ENCODE peak calls at places on chromosomes 4 and X, in ten cellular contexts. J is brain microvascular endothelial cell, A is dorsolateral prefrontal cortex, D is cardiac fibroblast, K is tibial nerve, C is foreskin fibroblast, Y is retinal pigment epithelial cell, X is choroid plexus epithelial cell, P is GM12878, F is suprapubic skin. T is an unnamed sample.

GRCh38 chr4:169136796-169137554 is 126.9 kb upstream of the CBR4 start:
- DNase-seq in P (no peak), K (no peak), Y (no peak), F (no peak), D (no peak), C (no peak), J (no peak), A (no peak), X (no peak), T (no peak)

GRCh38 chr4:89307446-89308160 is at the start of gene GPRIN3:
- DNase-seq in F (peak; percentile 82), Y (no peak), A (peak; percentile 67), X (no peak), K (peak; percentile 16), C (no peak), P (no peak), D (no peak), J (peak; percentile 10), T (no peak)

GRCh38 chrX:110341189-110342035 is 17.2 kb upstream of the RTL9 start:
- DNase-seq in P (no peak), X (peak; percentile 72), D (peak; percentile 92), F (no peak), K (no peak), Y (no peak), A (no peak), C (peak; percentile 79), J (peak; percentile 79), T (peak; percentile 26)

GRCh38 chr4:5773271-5773555 is 62.2 kb downstream of the EVC start:
- DNase-seq in J (peak; percentile 28), P (no peak), Y (no peak), D (peak; percentile 27), C (no peak), X (peak; percentile 81), K (no peak), F (peak; percentile 54), A (peak; percentile 5), T (no peak)

GRCh38 chr4:80184053-80184790 is 13.1 kb upstream of the PRDM8 start:
- DNase-seq in Y (no peak), X (peak; percentile 82), P (no peak), J (peak; percentile 75), A (peak; percentile 87), K (peak; percentile 76), D (peak; percentile 83), F (peak; percentile 91), C (peak; percentile 87), T (peak; percentile 86)

GRCh38 chr4:159298502-159298901 is 195.6 kb downstream of the RAPGEF2 start:
- DNase-seq in Y (peak; percentile 63), K (no peak), C (no peak), P (no peak), D (peak; percentile 39), A (no peak), F (no peak), X (peak; percentile 27), J (peak; percentile 30), T (peak; percentile 16)

GRCh38 chr4:56626963-56627362 is 54.1 kb downstream of the HOPX start:
- DNase-seq in P (no peak), C (no peak), X (no peak), D (peak; percentile 17), F (no peak), K (no peak), J (no peak), Y (no peak), A (no peak), T (peak; percentile 10)

GRCh38 chr4:39657465-39657864 is 18.8 kb upstream of the SMIM14 start:
- DNase-seq in X (no peak), Y (no peak), D (no peak), C (no peak), J (no peak), F (no peak), K (no peak), A (no peak), P (peak; percentile 67), T (peak; percentile 72)

GRCh38 chr4:124631760-124632159 is 80.8 kb downstream of the ANKRD50 start:
- DNase-seq in C (peak; percentile 94), P (no peak), K (no peak), F (no peak), A (no peak), X (peak; percentile 96), D (peak; percentile 97), Y (peak; percentile 94), J (peak; percentile 98), T (peak; percentile 56)

GRCh38 chr4:108051343-108051742 is 61.7 kb downstream of the HADH start:
- DNase-seq in A (no peak), X (no peak), P (no peak), K (no peak), F (no peak), Y (no peak), C (no peak), D (no peak), J (no peak), T (no peak)

GRCh38 chr4:70667710-70668535 is 1.6 kb upstream of the JCHAIN start:
- DNase-seq in P (no peak), X (peak; percentile 20), Y (no peak), F (no peak), C (no peak), D (peak; percentile 19), J (no peak), A (no peak), K (no peak), T (no peak)

GRCh38 chr4:176883108-176883550 is 90.4 kb upstream of the VEGFC start:
- DNase-seq in A (no peak), X (peak; percentile 33), J (peak; percentile 22), F (no peak), Y (no peak), K (no peak), C (no peak), P (no peak), D (no peak), T (no peak)

GRCh38 chr4:55553442-55553841 is 6.7 kb upstream of the CLOCK start:
- DNase-seq in C (peak; percentile 72), J (no peak), F (no peak), K (no peak), Y (no peak), X (peak; percentile 60), A (no peak), D (peak; percentile 72), P (no peak), T (peak; percentile 33)

GRCh38 chr4:74167585-74167984 is 9.7 kb downstream of the MTHFD2L start:
- DNase-seq in K (no peak), P (no peak), F (no peak), J (no peak), A (no peak), Y (no peak), C (no peak), D (no peak), X (no peak), T (no peak)

GRCh38 chr4:2297606-2298517 is 36.0 kb upstream of the MXD4 start:
- DNase-seq in D (no peak), F (peak; percentile 23), J (no peak), K (no peak), Y (no peak), C (no peak), P (no peak), X (no peak), A (no peak), T (peak; percentile 21)

GRCh38 chr4:9898596-9899345 is 117.3 kb downstream of the DRD5 start:
- DNase-seq in J (peak; percentile 52), A (no peak), P (no peak), X (peak; percentile 88), Y (no peak), C (peak; percentile 13), K (no peak), D (peak; percentile 70), F (no peak), T (peak; percentile 18)

DNA sequence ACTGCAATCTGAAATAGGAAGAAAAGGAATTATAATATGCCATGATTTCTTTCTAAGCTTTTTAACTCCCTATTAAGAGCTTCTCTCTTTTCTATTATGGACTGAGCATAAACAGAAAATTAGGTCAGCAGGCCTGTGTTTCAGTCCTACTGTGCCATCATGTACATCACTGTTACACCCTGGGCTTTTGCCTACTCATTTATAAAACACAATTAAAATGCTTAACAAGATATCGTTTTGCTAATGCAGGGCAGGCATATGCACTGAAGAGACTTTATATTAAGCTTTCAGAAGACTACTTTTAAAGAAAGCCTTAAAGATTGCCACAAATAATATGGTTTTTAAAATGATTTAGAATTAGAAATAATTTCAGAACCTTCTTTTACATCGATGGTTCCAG is 828 bp upstream of the BBS12 start:
- DNase-seq in X (no peak), Y (no peak), C (no peak), D (no peak), A (no peak), J (no peak), P (no peak), K (no peak), F (no peak), T (no peak)
- H3K4me3 ChIP-seq in X (no peak overlapping the region), Y (no peak overlapping the region), C (peak overlapping the region; percentile 68), D (no peak overlapping the region), A (peak overlapping the region; percentile 72), J (no peak overlapping the region), P (no peak overlapping the region), K (peak overlapping the region; percentile 34), F (peak overlapping the region; percentile 62), T (no peak overlapping the region)

DNA sequence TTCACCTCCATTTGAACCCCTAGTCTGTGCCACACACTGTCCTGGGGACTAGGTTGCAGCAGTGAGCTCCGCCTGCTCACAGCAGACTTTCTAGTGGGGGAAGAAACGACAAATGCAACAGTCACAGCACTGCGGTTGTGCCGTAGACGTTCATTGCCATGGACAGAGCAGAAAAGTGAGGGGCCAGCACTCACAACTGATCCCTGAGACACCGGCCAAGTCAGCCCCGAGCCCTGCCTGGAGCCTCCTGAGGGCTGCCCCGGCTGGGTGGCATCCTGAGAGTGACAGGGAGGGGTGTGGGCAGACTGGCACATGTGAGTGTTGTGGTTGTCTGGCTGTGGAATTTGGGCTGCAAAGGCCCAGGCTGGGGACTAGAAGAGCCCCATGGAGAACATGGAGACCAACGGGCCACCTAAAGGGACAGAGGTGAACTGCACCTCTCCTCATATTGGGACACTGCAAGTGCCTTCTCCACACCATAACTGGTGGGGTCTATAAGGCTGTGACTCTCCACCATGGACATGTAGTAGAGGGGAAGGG is 4.6 kb downstream of the DUSP9 start:
- DNase-seq in C (no peak), X (no peak), P (no peak), Y (no peak), F (no peak), D (no peak), J (no peak), A (peak; percentile 29), K (no peak), T (peak; percentile 24)
- TF ChIP-seq CTCF in C (no peak), X (peak; percentile 38), P (peak; percentile 31), Y (peak; percentile 40), F (no peak), D (peak; percentile 29), J (peak; percentile 55), A (no peak), K (no peak), T (peak; percentile 33)

GRCh38 chr4:81469774-81470455 is 1.8 kb downstream of the RASGEF1B start:
- DNase-seq in P (no peak), A (no peak), K (no peak), C (no peak), X (no peak), J (no peak), D (no peak), F (no peak), Y (no peak), T (no peak)
- H3K4me3 ChIP-seq in P (no peak overlapping the region), A (peak overlapping the region; percentile 98), K (peak overlapping the region; percentile 93), C (no peak overlapping the region), X (no peak overlapping the region), J (no peak overlapping the region), D (no peak overlapping the region), F (peak overlapping the region; percentile 98), Y (peak overlapping the region; percentile 82), T (no peak overlapping the region)

DNA sequence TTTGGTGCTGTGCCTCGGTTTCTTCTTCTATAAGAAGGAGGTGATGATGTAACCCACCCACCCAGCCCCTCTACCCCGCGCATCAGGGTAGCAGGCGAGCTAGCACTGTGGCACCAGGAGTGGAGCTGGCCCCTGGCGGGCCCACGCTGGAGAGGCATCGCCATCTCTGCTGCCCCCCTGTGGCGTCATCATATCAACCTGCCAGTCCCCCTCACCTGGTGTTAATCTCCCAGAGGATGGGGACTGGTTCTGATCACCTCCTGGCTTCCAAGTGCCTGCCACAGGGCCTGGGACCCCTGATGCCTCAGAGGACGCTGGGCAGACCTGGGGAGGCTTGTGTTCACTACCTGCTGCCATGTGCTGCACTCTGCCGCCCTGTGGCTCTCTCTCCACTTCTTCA is 6.3 kb upstream of the SORCS2 start:
- DNase-seq in P (no peak), J (no peak), X (no peak), A (no peak), Y (no peak), C (no peak), K (peak; percentile 12), D (no peak), F (peak; percentile 44), T (no peak)
- TF ChIP-seq CTCF in P (peak; percentile 10), J (peak; percentile 57), X (peak; percentile 50), A (peak; percentile 13), Y (peak; percentile 27), C (peak; percentile 3), K (peak; percentile 31), D (peak; percentile 33), F (no peak), T (peak; percentile 39)

T was measured in GM12865.